ENCODE peak calls at places on chromosomes 3 and 15, in six cellular contexts. K, V, A, P, G and J are unnamed samples.
A peak's percentile ranks its signal among the peaks of the same experiment; 100 is the strongest.

GRCh38 chr15:70090436-70091291 is 7.1 kb downstream of the TLE3 start:
- DNase-seq in A (no peak), G (no peak), K (no peak), V (peak; percentile 4), P (no peak), J (no peak)

GRCh38 chr15:69757186-69757585 is 304.6 kb downstream of the RPLP1 start:
- DNase-seq in K (no peak), A (no peak), G (no peak), V (no peak), P (no peak), J (no peak)

GRCh38 chr3:37511357-37511970 is 337.1 kb upstream of the LRRFIP2 start:
- DNase-seq in A (no peak), P (no peak), V (no peak), G (no peak), K (no peak), J (peak; percentile 29)

GRCh38 chr3:72976182-72976825 is 20.3 kb upstream of the PPP4R2 start:
- DNase-seq in A (no peak), V (no peak), K (no peak), P (no peak), G (no peak), J (no peak)

GRCh38 chr3:4568831-4569230 is 75.7 kb downstream of the ITPR1 start:
- DNase-seq in P (no peak), G (no peak), A (no peak), K (no peak), V (no peak), J (no peak)

GRCh38 chr3:112984485-112984884 is 6.3 kb upstream of the GTPBP8 start:
- DNase-seq in K (no peak), G (no peak), A (no peak), P (no peak), V (peak; percentile 72), J (no peak)

GRCh38 chr3:27681249-27681748 is 40.8 kb downstream of the EOMES start:
- DNase-seq in K (peak; percentile 79), G (no peak), P (no peak), A (no peak), V (no peak), J (no peak)

GRCh38 chr3:145698749-145699148 is 462.2 kb downstream of the PLOD2 start:
- DNase-seq in V (no peak), P (no peak), K (peak; percentile 12), G (no peak), A (no peak), J (no peak)

GRCh38 chr3:18236726-18237125 is 188.4 kb downstream of the SATB1 start:
- DNase-seq in K (no peak), V (no peak), A (no peak), P (no peak), G (no peak), J (no peak)

GRCh38 chr3:128318275-128318920 is 148.3 kb downstream of the DNAJB8 start:
- DNase-seq in G (no peak), A (no peak), P (no peak), K (no peak), V (no peak), J (no peak)

DNA sequence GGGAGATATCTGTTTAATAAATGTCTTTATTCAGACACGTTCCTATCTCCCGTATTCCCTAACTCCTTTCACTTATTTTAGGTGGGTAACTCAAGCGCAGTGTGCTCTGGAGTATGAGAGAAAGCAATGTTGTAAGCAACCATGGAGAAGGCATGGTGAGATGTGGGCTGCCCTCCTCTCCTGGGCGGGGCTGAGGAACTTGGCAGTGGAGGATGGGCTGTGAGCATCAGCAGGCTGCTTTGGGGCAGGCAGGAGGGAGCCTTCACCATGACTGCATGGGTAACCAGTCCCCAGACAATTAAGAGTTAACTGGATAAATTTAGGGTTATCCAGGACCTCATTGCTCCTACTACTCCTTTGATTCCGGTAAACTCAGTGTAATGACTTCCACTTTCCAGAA is 126.1 kb downstream of the RORA start:
- DNase-seq in A (no peak), P (no peak), V (no peak), K (no peak), G (no peak), J (no peak)
- H3K36me3 ChIP-seq in A (no peaks in the 10 kb centered on the region), P (no peaks in the 10 kb centered on the region), V (no peaks in the 10 kb centered on the region), K (no peaks in the 10 kb centered on the region), G (no peaks in the 10 kb centered on the region), J (no peaks in the 10 kb centered on the region)

DNA sequence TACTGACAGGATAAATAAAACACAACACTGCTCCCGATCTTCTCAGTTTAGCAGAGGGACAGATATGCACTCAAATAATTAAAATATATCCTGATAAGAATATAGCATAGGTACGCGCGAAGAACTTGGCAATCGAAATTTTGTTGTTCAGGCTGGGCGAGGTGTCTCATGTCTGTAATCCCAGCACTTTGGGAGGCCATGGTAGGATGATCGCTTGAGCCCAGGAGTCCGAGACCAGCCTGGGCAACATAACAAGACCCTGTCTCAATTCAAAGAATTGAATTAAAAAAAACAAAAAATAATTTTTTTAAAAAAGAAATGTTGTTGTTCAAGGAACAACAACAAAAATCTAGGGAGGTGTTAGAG is 7.6 kb downstream of the B2M start:
- DNase-seq in P (no peak), K (no peak), V (no peak), A (no peak), G (no peak), J (no peak)
- H3K36me3 ChIP-seq in P (peaks cover 37% of the 10 kb centered on the region), K (peaks cover 63% of the 10 kb centered on the region), V (peaks cover 46% of the 10 kb centered on the region), A (peaks cover 17% of the 10 kb centered on the region), G (peaks cover 33% of the 10 kb centered on the region), J (peaks cover 41% of the 10 kb centered on the region)

GRCh38 chr3:107956991-107957467 is 133.8 kb downstream of the CD47 start:
- DNase-seq in P (peak; percentile 69), A (peak; percentile 86), V (no peak), K (no peak), G (peak; percentile 76), J (peak; percentile 77)

GRCh38 chr3:107958151-107958550 is 132.7 kb downstream of the CD47 start:
- DNase-seq in V (no peak), G (no peak), K (no peak), P (no peak), A (no peak), J (no peak)

GRCh38 chr3:107959767-107960166 is 131.1 kb downstream of the CD47 start:
- DNase-seq in P (no peak), V (no peak), K (no peak), G (no peak), A (no peak), J (no peak)

GRCh38 chr3:107954845-107955244 is 136.0 kb downstream of the CD47 start:
- DNase-seq in A (no peak), P (no peak), V (no peak), K (no peak), G (no peak), J (no peak)

GRCh38 chr3:107957506-107957905 is 133.3 kb downstream of the CD47 start:
- DNase-seq in V (no peak), K (no peak), P (no peak), G (no peak), A (no peak), J (no peak)
- H3K36me3 ChIP-seq in V (no peaks in the 10 kb centered on the region), K (no peaks in the 10 kb centered on the region), P (no peaks in the 10 kb centered on the region), G (no peaks in the 10 kb centered on the region), A (no peaks in the 10 kb centered on the region), J (no peaks in the 10 kb centered on the region)

DNA sequence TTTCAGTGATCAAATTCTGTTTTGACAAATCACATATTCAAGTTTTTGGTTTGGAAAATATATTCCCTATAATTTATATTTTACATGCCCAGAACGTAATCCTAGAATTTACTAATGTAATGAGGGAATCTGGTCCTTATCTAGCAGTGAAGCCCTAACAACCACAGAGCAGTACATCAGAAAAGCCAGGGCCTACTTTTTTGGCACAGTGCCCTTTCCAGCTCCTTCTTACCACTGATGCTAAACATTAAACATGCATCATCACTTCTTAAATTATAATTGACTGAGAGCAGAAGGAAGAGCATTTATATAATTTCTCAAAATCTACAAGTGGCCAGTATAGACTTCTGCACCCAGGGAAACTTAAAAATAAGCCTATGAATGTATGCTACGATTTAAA is 66.7 kb downstream of the FBXL22 start:
- DNase-seq in V (no peak), P (no peak), G (no peak), K (no peak), A (no peak), J (no peak)
- H3K36me3 ChIP-seq in V (peaks cover 45% of the 10 kb centered on the region), P (peaks cover 70% of the 10 kb centered on the region), G (peaks cover 44% of the 10 kb centered on the region), K (peaks cover 88% of the 10 kb centered on the region), A (peaks cover 7% of the 10 kb centered on the region), J (peaks cover 95% of the 10 kb centered on the region)